ENCODE peak calls at places on chromosomes 13 and 19, in five cellular contexts. H is stimulated activated CD4-positive, alpha-beta T cell treated with anti-CD3 and anti-CD28 coated beads, Interleukin-1b, Interleukin-23, amount 100 ng/mL, for 48 hours; L is kidney tubule cell; R is HTR-8/SVneo; U is Daoy. Z is an unnamed sample.

GRCh38 chr19:17757125-17757524 is 5.8 kb downstream of the FCHO1 start:
- DNase-seq in H (no peak), L (peak), R (peak), U (peak), Z (no peak)

GRCh38 chr19:8174706-8175105 is 25.3 kb upstream of the FBN3 start:
- DNase-seq in H (no peak), L (peak), R (no peak), U (no peak), Z (no peak)

GRCh38 chr19:55379161-55379560 is 2.5 kb downstream of the TMEM190 start:
- DNase-seq in H (no peak), L (no peak), R (no peak), U (no peak), Z (no peak)

GRCh38 chr19:2047449-2048103 is 3.5 kb downstream of the MKNK2 start:
- DNase-seq in H (peak), L (peak), R (no peak), U (peak), Z (no peak)

GRCh38 chr13:42384265-42384664 is 112.3 kb downstream of the AKAP11 start:
- DNase-seq in H (no peak), L (peak), R (no peak), U (no peak), Z (no peak)

GRCh38 chr13:40446365-40446764 is 220.1 kb downstream of the FOXO1 start:
- DNase-seq in H (no peak), L (peak), R (no peak), U (peak), Z (no peak)

GRCh38 chr19:33604651-33605050 is 17.1 kb upstream of the CHST8 start:
- DNase-seq in H (no peak), L (no peak), R (no peak), U (no peak), Z (no peak)

GRCh38 chr13:81582381-81582780 is 1241.5 kb upstream of the SPRY2 start:
- DNase-seq in H (no peak), L (no peak), R (no peak), U (no peak), Z (no peak)

Z was measured in HEK293T.